ENCODE peak calls at places on chromosomes 7 and 10, in eight cellular contexts. R is amygdala, C is tibial nerve, A is B cell, O is gastrocnemius medialis, G is SK-MEL-5, X is fibroblast of the conjunctiva, T is H7. K is an unnamed sample.

GRCh38 chr10:490891-491571 is 198.4 kb downstream of the DIP2C start:
- DNase-seq in G (no peak), C (no peak), T (no peak), A (no peak), X (no peak), R (peak), O (peak), K (peak)

GRCh38 chr7:76426246-76426645 is 1.5 kb downstream of the ZP3 start:
- DNase-seq in A (no peak), R (no peak), X (no peak), T (peak), C (no peak), G (no peak), O (no peak), K (no peak)

GRCh38 chr7:19772858-19773337 is 519 bp downstream of the TMEM196 start:
- DNase-seq in A (no peak), X (no peak), R (no peak), G (peak), O (no peak), T (peak), C (no peak), K (peak)

GRCh38 chr7:91692800-91693199 is 187.7 kb downstream of the MTERF1 start:
- DNase-seq in O (no peak), X (peak), G (no peak), A (no peak), R (no peak), C (no peak), T (no peak), K (no peak)

GRCh38 chr7:80311313-80311712 is 176.7 kb downstream of the GNAI1 start:
- DNase-seq in A (no peak), T (no peak), C (no peak), R (no peak), G (no peak), O (no peak), X (no peak), K (no peak)

GRCh38 chr10:93352638-93353383 is 129.3 kb downstream of the MYOF start:
- DNase-seq in X (no peak), C (no peak), A (peak), G (peak), R (no peak), O (no peak), T (peak), K (no peak)

GRCh38 chr10:131855763-131856401 is 44.9 kb upstream of the PPP2R2D start:
- DNase-seq in T (peak), C (no peak), X (no peak), R (no peak), O (no peak), G (no peak), A (peak), K (no peak)

GRCh38 chr7:55571534-55572377 is 546 bp downstream of the VOPP1 start:
- DNase-seq in O (no peak), A (peak), G (peak), T (peak), R (no peak), X (no peak), C (peak), K (peak)

GRCh38 chr7:110480964-110481363 is 610.0 kb upstream of the LRRN3 start:
- DNase-seq in R (no peak), X (no peak), C (no peak), G (no peak), A (no peak), T (no peak), O (no peak), K (no peak)

GRCh38 chr10:95193856-95194431 is at the start of gene ACSM6:
- DNase-seq in O (no peak), G (no peak), X (no peak), C (no peak), T (no peak), A (no peak), R (no peak), K (no peak)

GRCh38 chr10:126924915-126925300 is 19.7 kb downstream of the DOCK1 start:
- DNase-seq in A (no peak), R (no peak), C (no peak), O (no peak), X (no peak), T (no peak), G (no peak), K (no peak)

GRCh38 chr7:10122573-10123100 is 851.0 kb upstream of the PHF14 start:
- DNase-seq in T (no peak), A (no peak), O (no peak), X (no peak), R (peak), C (no peak), G (peak), K (peak)

GRCh38 chr10:118669020-118669766 is 73.7 kb upstream of the PRLHR start:
- DNase-seq in C (no peak), X (peak), G (no peak), R (peak), T (peak), A (peak), O (no peak), K (peak)

GRCh38 chr7:153447021-153447420 is 605.2 kb upstream of the DPP6 start:
- DNase-seq in C (no peak), A (no peak), O (no peak), X (no peak), T (no peak), G (no peak), R (no peak), K (no peak)

GRCh38 chr7:129989466-129989865 is 36.7 kb upstream of the UBE2H start:
- DNase-seq in T (no peak), C (no peak), A (no peak), X (no peak), O (no peak), G (peak), R (no peak), K (no peak)

K was measured in posterior cingulate gyrus.